ENCODE peak calls at places on chromosomes 16 and 17, in four cellular contexts. One of them, this sample, is unnamed.
A peak's percentile ranks its signal among the peaks of the same experiment; 100 is the strongest.

GRCh38 chr17:57293077-57293476 is 36.8 kb downstream of the MSI2 start:
- DNase-seq in HepG2: peak; percentile 92
- DNase-seq in K562: no peak
- DNase-seq in GM12878: no peak
- DNase-seq in this sample: no peak

GRCh38 chr17:64599187-64599676 is 62.9 kb downstream of the SMURF2 start:
- DNase-seq in K562: peak; percentile 30
- DNase-seq in GM12878: no peak
- DNase-seq in HepG2: no peak
- DNase-seq in this sample: no peak

GRCh38 chr17:31596382-31597323 is 205.2 kb downstream of the RAB11FIP4 start:
- DNase-seq in GM12878: peak; percentile 70
- DNase-seq in K562: no peak
- DNase-seq in HepG2: peak; percentile 44
- DNase-seq in this sample: peak; percentile 98

GRCh38 chr17:83204230-83204725 is 124.9 kb downstream of the METRNL start:
- DNase-seq in K562: no peak
- DNase-seq in HepG2: no peak
- DNase-seq in GM12878: no peak
- DNase-seq in this sample: no peak

GRCh38 chr17:5422505-5422904 is 2.5 kb downstream of the RPAIN start:
- DNase-seq in K562: no peak
- DNase-seq in GM12878: no peak
- DNase-seq in HepG2: peak; percentile 9
- DNase-seq in this sample: peak; percentile 83

GRCh38 chr16:3065069-3065741 is at the start of gene IL32:
- DNase-seq in K562: no peak
- DNase-seq in GM12878: no peak
- DNase-seq in HepG2: peak; percentile 87
- DNase-seq in this sample: peak; percentile 94

GRCh38 chr17:79023886-79024771 is at the start of gene C1QTNF1:
- DNase-seq in GM12878: no peak
- DNase-seq in K562: peak; percentile 68
- DNase-seq in HepG2: no peak
- DNase-seq in this sample: peak; percentile 38

GRCh38 chr17:75630071-75630917 is 2.9 kb upstream of the SMIM5 start:
- DNase-seq in GM12878: no peak
- DNase-seq in HepG2: no peak
- DNase-seq in K562: no peak
- DNase-seq in this sample: no peak

GRCh38 chr16:55821210-55821609 is 11.7 kb downstream of the CES1 start:
- DNase-seq in K562: no peak
- DNase-seq in GM12878: no peak
- DNase-seq in HepG2: no peak
- DNase-seq in this sample: no peak

GRCh38 chr16:86037999-86038922 is 139.3 kb downstream of the IRF8 start:
- DNase-seq in K562: no peak
- DNase-seq in HepG2: no peak
- DNase-seq in GM12878: no peak
- DNase-seq in this sample: no peak

GRCh38 chr17:74605361-74605760 is 13.3 kb upstream of the CD300LD start:
- DNase-seq in GM12878: no peak
- DNase-seq in K562: no peak
- DNase-seq in HepG2: no peak
- DNase-seq in this sample: peak; percentile 41

GRCh38 chr16:926715-927114 is 44.1 kb downstream of the LMF1 start:
- DNase-seq in K562: no peak
- DNase-seq in GM12878: no peak
- DNase-seq in HepG2: no peak
- DNase-seq in this sample: no peak

GRCh38 chr17:36777118-36777517 is 160.2 kb upstream of the LHX1 start:
- DNase-seq in HepG2: no peak
- DNase-seq in K562: peak; percentile 37
- DNase-seq in GM12878: no peak
- DNase-seq in this sample: peak; percentile 6

GRCh38 chr16:84048306-84048705 is 5.7 kb upstream of the SLC38A8 start:
- DNase-seq in GM12878: no peak
- DNase-seq in K562: peak; percentile 34
- DNase-seq in HepG2: peak; percentile 83
- DNase-seq in this sample: no peak

GRCh38 chr17:47981462-47981861 is 10.5 kb downstream of the CDK5RAP3 start:
- DNase-seq in GM12878: no peak
- DNase-seq in HepG2: no peak
- DNase-seq in K562: no peak
- DNase-seq in this sample: no peak

GRCh38 chr17:9146064-9146463 is 124.8 kb downstream of the NTN1 start:
- DNase-seq in HepG2: no peak
- DNase-seq in GM12878: no peak
- DNase-seq in K562: no peak
- DNase-seq in this sample: no peak

GRCh38 chr16:3035972-3036725 is 595 bp downstream of the BICDL2 start:
- DNase-seq in HepG2: no peak
- DNase-seq in K562: no peak
- DNase-seq in GM12878: no peak
- DNase-seq in this sample: no peak

GRCh38 chr17:2203818-2204217 is 99.8 kb downstream of the SMG6 start:
- DNase-seq in HepG2: no peak
- DNase-seq in K562: no peak
- DNase-seq in GM12878: no peak
- DNase-seq in this sample: no peak
- H2AFZ ChIP-seq in HepG2: no peak overlapping the region
- H2AFZ ChIP-seq in K562: no peak overlapping the region
- H2AFZ ChIP-seq in GM12878: no peak overlapping the region
- H2AFZ ChIP-seq in this sample: no peak overlapping the region

DNA sequence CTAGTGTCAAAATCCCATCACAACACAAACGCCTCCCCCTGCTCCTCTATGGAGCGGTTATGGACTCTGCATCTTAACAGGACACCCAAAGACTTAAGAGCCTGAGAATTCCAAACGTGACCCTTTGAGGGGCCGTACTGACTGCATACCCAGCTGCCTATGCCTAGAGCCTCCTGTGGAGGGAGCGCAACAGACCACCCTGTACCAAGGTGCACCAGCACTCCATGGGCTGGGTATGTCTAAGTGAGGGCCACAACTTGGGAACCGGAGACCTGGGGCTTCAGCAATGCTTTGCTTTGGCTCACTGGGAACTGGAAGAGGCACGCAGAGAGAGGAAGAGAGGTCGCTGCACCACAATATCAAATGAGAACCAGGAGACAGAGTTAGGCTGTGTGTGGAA is 5.4 kb downstream of the ANKS3 start:
- DNase-seq in GM12878: no peak
- DNase-seq in HepG2: no peak
- DNase-seq in K562: no peak
- DNase-seq in this sample: no peak
- TF ChIP-seq BHLHE40 in GM12878: no peak
- TF ChIP-seq BHLHE40 in HepG2: no peak
- TF ChIP-seq BHLHE40 in K562: no peak
- TF ChIP-seq BHLHE40 in this sample: no peak

GRCh38 chr17:1078062-1078711 is 81.3 kb downstream of the TIMM22 start:
- DNase-seq in K562: no peak
- DNase-seq in GM12878: no peak
- DNase-seq in HepG2: no peak
- DNase-seq in this sample: no peak

GRCh38 chr17:1077536-1078061 is 80.7 kb downstream of the TIMM22 start:
- DNase-seq in HepG2: no peak
- DNase-seq in K562: no peak
- DNase-seq in GM12878: no peak
- DNase-seq in this sample: no peak

GRCh38 chr17:1076982-1077302 is 80.0 kb downstream of the TIMM22 start:
- DNase-seq in GM12878: no peak
- DNase-seq in HepG2: no peak
- DNase-seq in K562: no peak
- DNase-seq in this sample: no peak

GRCh38 chr17:1074886-1075665 is 78.1 kb downstream of the TIMM22 start:
- DNase-seq in GM12878: no peak
- DNase-seq in HepG2: no peak
- DNase-seq in K562: no peak
- DNase-seq in this sample: no peak

GRCh38 chr17:1076299-1076981 is 79.5 kb downstream of the TIMM22 start:
- DNase-seq in K562: no peak
- DNase-seq in HepG2: no peak
- DNase-seq in GM12878: no peak
- DNase-seq in this sample: no peak
- TF ChIP-seq POLR2A in K562: no peak
- TF ChIP-seq POLR2A in HepG2: no peak
- TF ChIP-seq POLR2A in GM12878: no peak
- TF ChIP-seq POLR2A in this sample: no peak

GRCh38 chr17:7716299-7716886 is 1.2 kb upstream of the DNAH2 start:
- DNase-seq in HepG2: no peak
- DNase-seq in K562: no peak
- DNase-seq in GM12878: no peak
- DNase-seq in this sample: no peak

GRCh38 chr17:7716901-7717755 is at the start of gene DNAH2:
- DNase-seq in K562: peak; percentile 90
- DNase-seq in GM12878: no peak
- DNase-seq in HepG2: peak; percentile 60
- DNase-seq in this sample: peak; percentile 90

GRCh38 chr17:7720125-7720524 is 2.6 kb downstream of the DNAH2 start:
- DNase-seq in HepG2: no peak
- DNase-seq in K562: no peak
- DNase-seq in GM12878: no peak
- DNase-seq in this sample: no peak

GRCh38 chr17:7719661-7720060 is 2.1 kb downstream of the DNAH2 start:
- DNase-seq in K562: no peak
- DNase-seq in GM12878: no peak
- DNase-seq in HepG2: no peak
- DNase-seq in this sample: no peak

DNA sequence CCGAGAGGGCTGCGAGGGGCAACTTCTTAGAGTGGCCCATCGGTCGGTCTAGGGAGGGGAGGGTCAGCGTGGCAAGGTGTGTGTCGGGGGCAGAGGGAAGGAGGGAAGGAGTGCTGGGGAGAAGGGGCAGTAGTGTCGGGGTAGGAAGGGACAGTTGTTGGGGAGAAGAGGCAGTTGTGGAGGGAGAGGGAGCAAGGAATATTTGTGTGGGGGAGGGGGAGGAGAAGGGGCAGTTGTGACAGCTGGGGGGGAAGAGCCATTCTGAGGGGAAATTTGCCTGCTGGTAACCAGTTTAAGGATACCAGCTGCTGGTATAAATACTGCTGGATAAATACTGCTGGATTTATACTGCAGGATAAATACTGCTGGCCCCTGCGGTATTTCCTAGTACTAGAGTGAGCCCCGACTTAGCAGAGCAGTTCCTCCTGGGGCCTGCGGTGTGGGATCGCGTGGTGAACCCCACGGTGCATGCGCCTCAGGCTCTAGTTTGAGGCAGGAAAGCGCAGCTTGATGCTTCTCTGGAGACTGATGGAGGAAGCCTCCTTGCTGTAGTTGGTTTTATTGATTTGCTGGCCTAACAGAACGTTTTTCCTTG is 309 bp downstream of the DNAH2 start:
- DNase-seq in GM12878: no peak
- DNase-seq in K562: no peak
- DNase-seq in HepG2: no peak
- DNase-seq in this sample: no peak
- H2AFZ ChIP-seq in GM12878: no peak overlapping the region
- H2AFZ ChIP-seq in K562: peak overlapping the region; percentile 59
- H2AFZ ChIP-seq in HepG2: no peak overlapping the region
- H2AFZ ChIP-seq in this sample: peak overlapping the region; percentile 98

DNA sequence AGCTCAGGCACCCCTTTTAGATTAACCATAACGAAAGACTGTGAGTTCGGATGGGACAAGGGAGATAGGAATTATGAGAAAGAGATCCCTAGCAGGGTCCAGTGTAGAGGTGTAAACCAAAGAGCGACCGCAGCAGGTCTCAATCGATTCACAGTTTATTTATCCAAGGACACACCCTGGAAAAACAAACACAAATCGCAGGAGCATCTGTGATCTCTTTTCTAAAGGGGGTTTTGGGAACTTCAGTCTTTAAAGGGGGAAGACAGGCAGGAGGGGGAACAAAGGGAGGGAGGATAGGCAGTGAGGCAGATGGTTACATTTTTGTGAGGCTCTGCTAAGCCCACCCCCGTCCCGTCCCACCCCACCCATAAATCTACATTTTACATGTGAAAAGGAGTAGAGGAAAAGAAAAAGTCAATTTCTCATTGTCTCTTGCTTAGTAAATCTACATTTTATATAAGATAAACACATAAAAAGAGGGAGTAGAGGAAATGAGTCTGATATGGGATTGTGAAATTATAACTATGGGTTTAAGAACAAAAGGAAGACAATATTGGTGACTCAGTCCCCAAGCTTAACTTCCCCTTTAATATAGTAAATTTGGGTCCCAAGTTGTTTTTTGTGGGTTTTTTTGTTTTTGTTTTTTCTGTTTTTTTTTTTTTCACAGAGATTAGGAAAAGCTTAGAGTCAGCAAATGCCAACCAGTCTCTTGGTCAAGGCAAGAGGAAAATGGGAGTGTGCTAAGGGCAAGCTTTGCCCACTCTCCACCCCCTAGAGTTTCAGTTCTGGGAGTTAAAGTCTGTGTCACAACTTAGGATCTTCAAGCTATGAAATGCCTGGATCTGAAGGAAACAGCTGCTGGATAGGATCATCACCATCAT is 161.0 kb upstream of the CDH5 start:
- DNase-seq in K562: no peak
- DNase-seq in HepG2: no peak
- DNase-seq in GM12878: no peak
- DNase-seq in this sample: peak; percentile 37
- TF ChIP-seq BHLHE40 in K562: no peak
- TF ChIP-seq BHLHE40 in HepG2: no peak
- TF ChIP-seq BHLHE40 in GM12878: no peak
- TF ChIP-seq BHLHE40 in this sample: no peak

GRCh38 chr16:66728117-66728787 is 23.2 kb downstream of the DYNC1LI2 start:
- DNase-seq in HepG2: peak; percentile 60
- DNase-seq in K562: peak; percentile 58
- DNase-seq in GM12878: no peak
- DNase-seq in this sample: peak; percentile 67
- TF ChIP-seq POLR2A in HepG2: no peak
- TF ChIP-seq POLR2A in K562: no peak
- TF ChIP-seq POLR2A in GM12878: no peak
- TF ChIP-seq POLR2A in this sample: no peak

GRCh38 chr16:29720703-29721102 is 25.1 kb downstream of the C16orf54 start:
- DNase-seq in HepG2: peak; percentile 80
- DNase-seq in K562: no peak
- DNase-seq in GM12878: no peak
- DNase-seq in this sample: no peak
- H2AFZ ChIP-seq in HepG2: no peak overlapping the region
- H2AFZ ChIP-seq in K562: no peak overlapping the region
- H2AFZ ChIP-seq in GM12878: no peak overlapping the region
- H2AFZ ChIP-seq in this sample: no peak overlapping the region